ENCODE peak calls at places on chromosomes 4 and X, in six cellular contexts. I is tibial nerve; H is mesendoderm; T is CD4-positive, CD25-positive, alpha-beta regulatory T cell; E is AG04450; Z is stomach. W is an unnamed sample. For H3K27me3, the result is how much of the 10 kb centered on the place peaks cover.

GRCh38 chr4:139934336-139934735 is 219.6 kb downstream of the MAML3 start:
- DNase-seq in I (no peak), H (no peak), T (no peak), E (no peak), Z (no peak), W (no peak)

GRCh38 chr4:126071346-126072333 is 756.9 kb downstream of the FAT4 start:
- DNase-seq in I (no peak), H (no peak), T (no peak), E (peak), Z (peak), W (no peak)

GRCh38 chrX:29172880-29173279 is 585.6 kb downstream of the IL1RAPL1 start:
- DNase-seq in I (no peak), H (no peak), T (no peak), E (no peak), Z (no peak), W (no peak)

GRCh38 chr4:74056114-74056857 is 17.8 kb upstream of the CXCL3 start:
- DNase-seq in I (no peak), H (peak), T (no peak), E (no peak), Z (no peak), W (no peak)

GRCh38 chrX:48516285-48516684 is 5.3 kb upstream of the EBP start:
- DNase-seq in I (no peak), H (no peak), T (no peak), E (no peak), Z (no peak), W (no peak)

GRCh38 chr4:147853706-147854105 is 121.8 kb downstream of the ARHGAP10 start:
- DNase-seq in I (no peak), H (no peak), T (no peak), E (no peak), Z (no peak), W (no peak)

GRCh38 chr4:161564230-161564834 is 599.5 kb downstream of the FSTL5 start:
- DNase-seq in I (no peak), H (no peak), T (no peak), E (no peak), Z (no peak), W (no peak)

GRCh38 chr4:169906104-169906503 is 120.1 kb downstream of the MFAP3L start:
- DNase-seq in I (no peak), H (no peak), T (no peak), E (no peak), Z (no peak), W (no peak)

GRCh38 chrX:100643943-100644587 is at the start of gene SRPX2:
- DNase-seq in I (peak), H (no peak), T (no peak), E (peak), Z (no peak), W (no peak)

GRCh38 chrX:105136786-105137185 is 83.7 kb downstream of the TEX13A start:
- DNase-seq in I (no peak), H (peak), T (no peak), E (no peak), Z (no peak), W (no peak)

GRCh38 chrX:17812763-17813162 is 48.3 kb downstream of the RAI2 start:
- DNase-seq in I (no peak), H (no peak), T (no peak), E (no peak), Z (no peak), W (no peak)

DNA sequence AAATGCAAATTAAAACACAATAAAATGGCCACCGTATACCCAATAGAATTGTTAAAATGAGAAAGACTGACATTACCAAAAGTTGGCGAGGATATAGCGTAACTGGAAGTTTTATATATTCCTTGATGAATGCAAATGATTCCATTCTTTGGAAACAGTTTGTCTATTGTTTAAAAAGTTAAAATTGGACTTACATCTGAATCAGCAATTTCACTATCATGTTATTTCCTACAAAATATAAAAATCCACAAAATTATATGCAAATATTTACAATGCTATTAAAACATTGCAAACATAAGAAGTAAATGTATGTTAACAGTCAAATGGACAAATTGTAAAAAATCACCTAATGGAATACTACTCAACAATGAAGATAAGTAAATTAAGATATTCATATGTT is 852.2 kb upstream of the NDST4 start:
- DNase-seq in I (no peak), H (no peak), T (no peak), E (no peak), Z (no peak), W (no peak)
- H3K27me3 ChIP-seq in I (under half), H (under half), T (under half), E (under half), Z (under half), W (under half)

DNA sequence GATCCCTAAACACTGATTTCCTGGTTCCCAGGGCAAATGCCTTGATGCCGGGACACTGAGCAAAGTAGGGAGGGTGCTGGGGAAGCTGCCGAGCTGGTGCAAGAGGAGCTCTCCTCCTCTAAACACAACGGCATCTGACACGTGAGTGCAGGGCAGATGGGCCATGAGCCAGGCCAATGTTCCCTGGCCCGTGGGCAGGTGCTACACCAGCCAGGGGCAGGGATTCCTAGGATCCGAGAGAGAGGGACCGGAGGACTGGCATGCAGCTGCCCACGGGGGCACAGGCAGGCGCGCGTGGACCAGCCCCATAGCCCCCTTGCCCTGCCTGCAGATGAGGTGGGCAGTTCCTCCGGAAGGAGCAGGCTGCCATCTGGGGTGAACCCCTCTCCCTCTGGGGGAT is 66.8 kb upstream of the AFAP1 start:
- DNase-seq in I (no peak), H (no peak), T (no peak), E (no peak), Z (no peak), W (no peak)
- H3K27me3 ChIP-seq in I (under half), H (under half), T (under half), E (half or more), Z (under half), W (under half)

GRCh38 chr4:13544556-13545393 is 467 bp upstream of the NKX3-2 start:
- DNase-seq in I (no peak), H (peak), T (no peak), E (peak), Z (peak), W (peak)

GRCh38 chr4:13543648-13544555 is at the start of gene NKX3-2:
- DNase-seq in I (no peak), H (no peak), T (no peak), E (no peak), Z (no peak), W (peak)

GRCh38 chr4:13542577-13543042 is 1.7 kb downstream of the NKX3-2 start:
- DNase-seq in I (no peak), H (no peak), T (no peak), E (no peak), Z (no peak), W (no peak)

GRCh38 chr4:13541720-13542576 is 2.4 kb downstream of the NKX3-2 start:
- DNase-seq in I (no peak), H (peak), T (no peak), E (no peak), Z (no peak), W (peak)

DNA sequence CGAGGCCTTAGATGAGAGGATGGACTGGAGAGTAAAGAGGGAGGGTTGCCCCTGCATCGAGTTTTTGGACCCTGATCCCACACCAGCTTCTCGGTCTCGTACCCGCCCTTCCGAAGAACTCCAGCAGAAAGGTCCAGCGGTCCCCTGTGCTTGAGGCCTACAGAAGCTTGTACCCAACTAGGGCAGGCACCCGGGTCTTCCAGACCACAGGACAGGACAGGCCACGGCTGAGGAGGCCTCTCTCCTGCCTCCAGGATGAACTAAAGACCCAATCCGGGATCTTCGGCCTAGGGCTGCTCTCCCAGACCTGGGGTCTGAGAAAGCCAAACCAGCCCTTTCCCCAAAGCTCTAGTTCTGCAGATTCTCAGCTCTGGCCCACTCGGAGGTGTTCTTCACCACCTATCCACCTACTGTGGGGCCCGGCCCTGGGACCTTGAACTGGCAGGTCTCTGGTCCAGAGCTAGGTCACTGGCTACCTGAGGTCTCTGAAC is 1.2 kb downstream of the NKX3-2 start:
- DNase-seq in I (no peak), H (no peak), T (no peak), E (no peak), Z (no peak), W (no peak)
- H3K27me3 ChIP-seq in I (under half), H (half or more), T (under half), E (half or more), Z (half or more), W (half or more)

GRCh38 chr4:37454263-37454800 is 209.8 kb downstream of the NWD2 start:
- DNase-seq in I (no peak), H (no peak), T (no peak), E (no peak), Z (no peak), W (no peak)

GRCh38 chr4:37450911-37451310 is 206.4 kb downstream of the NWD2 start:
- DNase-seq in I (no peak), H (no peak), T (no peak), E (no peak), Z (no peak), W (no peak)

GRCh38 chr4:37451646-37452045 is 207.1 kb downstream of the NWD2 start:
- DNase-seq in I (no peak), H (no peak), T (no peak), E (no peak), Z (no peak), W (no peak)

GRCh38 chr4:37453361-37454262 is 209.1 kb downstream of the NWD2 start:
- DNase-seq in I (peak), H (peak), T (no peak), E (no peak), Z (peak), W (peak)

GRCh38 chr4:37453004-37453360 is 208.4 kb downstream of the NWD2 start:
- DNase-seq in I (no peak), H (peak), T (no peak), E (no peak), Z (peak), W (no peak)
- H3K27me3 ChIP-seq in I (under half), H (under half), T (under half), E (under half), Z (half or more), W (under half)

GRCh38 chrX:30312858-30313257 is 3.7 kb upstream of the NR0B1 start:
- DNase-seq in I (no peak), H (no peak), T (no peak), E (no peak), Z (no peak), W (no peak)

GRCh38 chrX:30310429-30311206 is 1.4 kb upstream of the NR0B1 start:
- DNase-seq in I (no peak), H (no peak), T (no peak), E (no peak), Z (no peak), W (no peak)

GRCh38 chrX:30307466-30307865 is 1.7 kb downstream of the NR0B1 start:
- DNase-seq in I (no peak), H (no peak), T (no peak), E (no peak), Z (no peak), W (no peak)

GRCh38 chrX:30308263-30309138 is 689 bp downstream of the NR0B1 start:
- DNase-seq in I (no peak), H (peak), T (no peak), E (no peak), Z (no peak), W (no peak)

GRCh38 chrX:30309139-30309571 is at the start of gene NR0B1:
- DNase-seq in I (no peak), H (peak), T (no peak), E (no peak), Z (no peak), W (peak)
- H3K27me3 ChIP-seq in I (under half), H (under half), T (under half), E (under half), Z (under half), W (under half)

DNA sequence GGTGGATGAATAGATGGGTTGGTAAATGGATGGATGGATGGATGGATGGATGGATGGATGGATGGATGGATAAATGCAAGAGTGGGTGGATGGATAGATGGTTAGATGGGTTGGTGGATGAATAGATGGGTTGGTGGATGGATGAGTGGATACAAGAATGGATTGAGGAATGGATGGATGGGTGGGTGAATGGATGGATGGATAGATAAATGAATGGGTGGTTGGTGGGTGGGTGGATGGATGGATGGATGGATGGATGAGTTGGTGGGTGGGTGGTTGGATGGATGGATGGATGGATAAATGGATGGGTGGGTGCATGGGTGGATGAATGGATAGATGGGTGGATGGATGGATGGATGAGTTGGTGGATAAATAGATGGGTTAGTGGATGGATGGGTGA is 13.8 kb upstream of the CRLF2 start:
- DNase-seq in I (no peak), H (no peak), T (no peak), E (no peak), Z (no peak), W (no peak)
- H3K27me3 ChIP-seq in I (under half), H (under half), T (under half), E (under half), Z (under half), W (under half)

GRCh38 chr4:1405636-1406415 is 416 bp downstream of the NKX1-1 start:
- DNase-seq in I (no peak), H (no peak), T (no peak), E (no peak), Z (peak), W (no peak)

GRCh38 chr4:1403591-1404572 is 2.4 kb downstream of the NKX1-1 start:
- DNase-seq in I (no peak), H (no peak), T (no peak), E (no peak), Z (peak), W (no peak)

GRCh38 chr4:1406416-1406945 is at the start of gene NKX1-1:
- DNase-seq in I (no peak), H (no peak), T (no peak), E (no peak), Z (peak), W (no peak)

GRCh38 chr4:1404573-1405248 is 1.5 kb downstream of the NKX1-1 start:
- DNase-seq in I (no peak), H (no peak), T (no peak), E (no peak), Z (peak), W (no peak)

DNA sequence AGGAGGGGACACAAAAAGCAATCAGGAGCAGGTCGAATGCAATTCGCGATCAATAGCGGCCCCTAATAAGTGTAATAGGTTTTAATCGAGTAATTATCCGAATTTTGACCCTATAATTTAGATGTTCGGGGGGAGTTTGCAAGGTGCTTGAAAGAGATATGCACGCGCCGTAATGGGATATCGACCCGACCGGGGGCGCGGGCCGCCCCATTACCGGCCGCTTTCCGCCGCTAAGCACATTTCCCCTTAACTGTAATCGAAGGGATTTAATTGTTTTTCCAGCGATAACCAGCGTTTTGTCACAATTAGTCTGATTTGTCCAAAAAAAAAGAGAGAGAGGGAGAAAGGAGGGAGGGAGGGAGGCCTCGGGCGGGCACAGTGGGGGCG is 1.0 kb downstream of the NKX1-1 start:
- DNase-seq in I (no peak), H (no peak), T (no peak), E (no peak), Z (no peak), W (no peak)
- H3K27me3 ChIP-seq in I (under half), H (half or more), T (under half), E (half or more), Z (half or more), W (under half)

W was measured in upper lobe of left lung.